ENCODE peak calls at places on chromosomes 1 and 21, in seven cellular contexts. M is tibial artery, D is dorsolateral prefrontal cortex, V is HFF-Myc, O is kidney, Z is adrenal gland, A is GM12865. G is an unnamed sample.

GRCh38 chr1:68969430-68969829 is 472.5 kb upstream of the DEPDC1 start:
- DNase-seq in M (no peak), D (no peak), V (no peak), O (no peak), Z (no peak), A (peak; percentile 8), G (no peak)

GRCh38 chr1:46522184-46522968 is 29.1 kb downstream of the KNCN start:
- DNase-seq in M (peak; percentile 73), D (no peak), V (no peak), O (peak; percentile 75), Z (peak; percentile 83), A (peak; percentile 47), G (no peak)

GRCh38 chr1:228809621-228810313 is 74.5 kb downstream of the RHOU start:
- DNase-seq in M (no peak), D (no peak), V (no peak), O (peak; percentile 77), Z (no peak), A (no peak), G (peak; percentile 68)

GRCh38 chr1:119294728-119295127 is 73.9 kb upstream of the HAO2 start:
- DNase-seq in M (no peak), D (no peak), V (no peak), O (no peak), Z (no peak), A (peak; percentile 8), G (no peak)

GRCh38 chr1:37465596-37466517 is 8.5 kb upstream of the ZC3H12A start:
- DNase-seq in M (no peak), D (no peak), V (no peak), O (no peak), Z (peak; percentile 67), A (no peak), G (no peak)

GRCh38 chr1:34876406-34876805 is 16.9 kb upstream of the SMIM12 start:
- DNase-seq in M (no peak), D (no peak), V (no peak), O (no peak), Z (no peak), A (no peak), G (no peak)

GRCh38 chr1:229578168-229579100 is 19.9 kb upstream of the ABCB10 start:
- DNase-seq in M (no peak), D (no peak), V (no peak), O (no peak), Z (no peak), A (no peak), G (no peak)

GRCh38 chr1:69167876-69168275 is 399.8 kb upstream of the LRRC7 start:
- DNase-seq in M (no peak), D (no peak), V (no peak), O (no peak), Z (no peak), A (no peak), G (no peak)

GRCh38 chr1:44029260-44029910 is 1.9 kb downstream of the SLC6A9 start:
- DNase-seq in M (no peak), D (no peak), V (no peak), O (no peak), Z (peak; percentile 66), A (no peak), G (no peak)

GRCh38 chr1:13760921-13761320 is 60.9 kb downstream of the PRDM2 start:
- DNase-seq in M (no peak), D (no peak), V (no peak), O (no peak), Z (no peak), A (no peak), G (no peak)

GRCh38 chr1:19786988-19787423 is 12.7 kb downstream of the TMCO4 start:
- DNase-seq in M (no peak), D (no peak), V (no peak), O (no peak), Z (no peak), A (no peak), G (no peak)

GRCh38 chr1:39132505-39133339 is 71.8 kb upstream of the MACF1 start:
- DNase-seq in M (peak; percentile 87), D (peak; percentile 51), V (no peak), O (peak; percentile 94), Z (peak; percentile 91), A (no peak), G (peak; percentile 77)

GRCh38 chr1:55064071-55064581 is 24.8 kb downstream of the PCSK9 start:
- DNase-seq in M (no peak), D (no peak), V (no peak), O (peak; percentile 78), Z (no peak), A (peak; percentile 28), G (no peak)

GRCh38 chr1:181100015-181100905 is 11.8 kb downstream of the IER5 start:
- DNase-seq in M (peak; percentile 31), D (no peak), V (no peak), O (no peak), Z (no peak), A (no peak), G (no peak)

GRCh38 chr1:177585492-177586220 is 384.2 kb downstream of the SEC16B start:
- DNase-seq in M (no peak), D (no peak), V (no peak), O (no peak), Z (no peak), A (peak; percentile 9), G (peak; percentile 81)
- H3K4me3 ChIP-seq in M (no peak overlapping the region), D (no peak overlapping the region), V (no peak overlapping the region), O (no peak overlapping the region), Z (no peak overlapping the region), A (no peak overlapping the region), G (no peak overlapping the region)

GRCh38 chr1:190416239-190416638 is 61.4 kb downstream of the BRINP3 start:
- DNase-seq in M (no peak), D (no peak), V (no peak), O (no peak), Z (no peak), A (peak; percentile 2), G (no peak)
- TF ChIP-seq CTCF in M (no peak), D (no peak), V (no peak), O (no peak), Z (no peak), A (no peak), G (no peak)

DNA sequence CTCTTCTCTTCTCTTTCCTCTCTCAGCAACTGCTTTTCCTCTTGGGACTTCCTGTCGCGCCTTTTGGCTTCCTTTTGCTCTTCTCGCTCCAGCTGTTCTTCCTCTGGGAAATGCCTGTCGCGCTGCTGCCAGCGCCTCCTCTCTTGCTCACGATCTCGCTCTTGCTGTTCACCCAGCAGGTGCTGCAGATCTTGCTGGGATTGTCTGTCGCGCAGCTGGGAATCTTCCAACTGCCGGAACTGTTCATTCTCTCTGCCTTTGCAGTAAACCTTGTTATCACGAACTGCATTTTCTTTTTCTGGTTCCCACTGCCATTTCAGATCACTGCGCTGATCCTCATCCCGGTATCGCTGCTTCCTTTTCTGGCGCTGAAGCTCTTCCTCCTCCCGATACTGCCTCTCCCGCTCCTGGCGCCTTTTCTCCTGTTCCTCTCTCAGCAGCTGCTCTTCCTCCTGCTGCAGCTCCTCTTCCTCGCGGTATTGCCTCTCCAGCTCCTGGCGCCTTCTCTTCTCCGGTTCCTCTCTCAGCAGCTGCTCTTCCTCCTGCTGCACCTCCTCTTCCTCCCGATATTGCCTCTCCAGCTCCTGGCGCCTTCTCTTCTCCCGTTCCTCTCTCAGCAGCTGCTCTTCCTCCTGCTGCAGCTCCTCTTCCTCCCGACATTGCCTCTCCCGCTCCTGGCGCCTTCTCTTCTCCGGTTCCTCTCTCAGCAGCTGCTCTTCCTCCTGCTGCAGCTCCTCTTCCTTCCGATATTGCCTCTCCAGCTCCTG is 5.8 kb downstream of the TCHH start:
- DNase-seq in M (no peak), D (no peak), V (no peak), O (no peak), Z (no peak), A (no peak), G (peak; percentile 1)
- H3K4me3 ChIP-seq in M (peak overlapping the region; percentile 58), D (peak overlapping the region; percentile 54), V (no peak overlapping the region), O (peak overlapping the region; percentile 49), Z (no peak overlapping the region), A (no peak overlapping the region), G (no peak overlapping the region)

GRCh38 chr21:25360593-25360992 is 246.7 kb downstream of the MRPL39 start:
- DNase-seq in M (no peak), D (no peak), V (no peak), O (no peak), Z (no peak), A (no peak), G (no peak)
- TF ChIP-seq CTCF in M (no peak), D (no peak), V (peak; percentile 36), O (no peak), Z (no peak), A (peak; percentile 16), G (no peak)